ENCODE peak calls at places on chromosomes 12 and 14, in four cellular contexts. R, B, H and P are unnamed samples.

GRCh38 chr12:19575307-19576243 is 136.3 kb downstream of the AEBP2 start:
- DNase-seq in H (peak), B (peak), R (no peak), P (no peak)

GRCh38 chr12:125852116-125852515 is 786.9 kb downstream of the AACS start:
- DNase-seq in H (no peak), R (no peak), B (no peak), P (no peak)

GRCh38 chr14:88195676-88196075 is 127.4 kb downstream of the KCNK10 start:
- DNase-seq in H (no peak), R (no peak), B (no peak), P (no peak)

GRCh38 chr12:16955083-16955657 is 349.2 kb upstream of the LMO3 start:
- DNase-seq in B (no peak), H (peak), R (peak), P (no peak)

GRCh38 chr12:106051853-106052531 is 86.8 kb downstream of the NUAK1 start:
- DNase-seq in R (no peak), H (peak), B (no peak), P (no peak)

GRCh38 chr12:42588308-42588836 is 1.2 kb downstream of the PRICKLE1 start:
- DNase-seq in H (no peak), R (no peak), B (no peak), P (no peak)

GRCh38 chr14:52023518-52023917 is 34.2 kb downstream of the RTRAF start:
- DNase-seq in R (no peak), H (peak), B (no peak), P (no peak)

GRCh38 chr12:46872135-46872534 is 46.3 kb upstream of the SLC38A4 start:
- DNase-seq in R (no peak), H (no peak), B (no peak), P (no peak)

GRCh38 chr14:101109981-101110728 is 206.6 kb upstream of the RTL1 start:
- DNase-seq in B (no peak), R (no peak), H (no peak), P (peak)

GRCh38 chr12:32229971-32230606 is 123.4 kb downstream of the BICD1 start:
- DNase-seq in H (no peak), R (no peak), B (no peak), P (no peak)

GRCh38 chr14:61876362-61877049 is 114.3 kb downstream of the SNAPC1 start:
- DNase-seq in H (no peak), B (no peak), R (no peak), P (no peak)

GRCh38 chr14:75577724-75578098 is 709 bp upstream of the FLVCR2 start:
- DNase-seq in R (peak), B (peak), H (peak), P (peak)
- H3K4me3 ChIP-seq in R (peak), B (peak), H (peak), P (peak)

GRCh38 chr12:93677195-93678064 is at the start of gene CRADD:
- DNase-seq in B (peak), R (peak), H (peak), P (peak)

GRCh38 chr12:93676408-93677194 is 574 bp upstream of the CRADD start:
- DNase-seq in H (no peak), B (no peak), R (no peak), P (no peak)

GRCh38 chr12:93682846-93683261 is 5.7 kb downstream of the CRADD start:
- DNase-seq in H (no peak), R (no peak), B (no peak), P (no peak)

GRCh38 chr12:93679308-93679933 is 2.2 kb downstream of the CRADD start:
- DNase-seq in H (no peak), R (no peak), B (no peak), P (no peak)

DNA sequence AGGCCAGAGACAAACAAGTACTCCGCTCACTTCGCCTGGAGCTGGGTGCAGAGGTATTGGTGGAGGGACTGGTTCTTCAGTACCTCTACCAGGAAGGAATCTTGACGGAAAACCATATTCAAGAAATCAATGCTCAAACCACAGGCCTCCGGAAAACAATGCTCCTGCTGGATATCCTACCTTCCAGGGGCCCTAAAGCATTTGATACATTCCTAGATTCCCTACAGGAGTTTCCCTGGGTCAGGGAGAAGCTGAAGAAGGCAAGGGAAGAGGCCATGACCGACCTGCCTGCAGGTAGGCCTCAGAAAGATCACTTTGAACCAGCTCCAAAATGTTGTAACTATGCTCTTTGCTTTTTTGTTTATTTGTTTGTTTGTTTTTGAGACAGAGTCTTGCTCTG is 1.6 kb downstream of the CRADD start:
- DNase-seq in R (no peak), B (no peak), H (no peak), P (no peak)
- H3K4me3 ChIP-seq in R (no peak), B (no peak), H (no peak), P (no peak)

DNA sequence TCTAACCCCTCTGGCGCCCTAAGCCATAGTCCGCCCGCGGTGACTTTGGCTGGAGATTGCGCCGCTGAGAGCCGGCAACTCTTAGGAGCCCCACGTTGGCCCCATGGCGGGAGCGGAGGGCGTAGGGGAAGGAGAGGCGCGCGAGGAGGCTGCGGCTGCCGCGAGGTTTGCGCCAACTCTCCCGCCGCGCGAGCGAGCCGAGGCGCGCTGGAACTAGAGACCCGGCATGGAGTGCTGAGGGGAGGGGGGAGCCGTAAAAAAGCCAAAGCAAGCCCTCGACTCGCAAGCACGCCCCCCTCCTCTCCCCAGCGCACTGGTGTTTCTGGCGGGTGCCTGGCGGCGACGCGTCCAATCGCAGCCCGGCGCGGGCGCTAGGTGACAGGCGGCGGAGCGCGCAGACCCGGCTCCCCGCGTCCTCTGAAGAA is at the start of gene SYT10:
- DNase-seq in R (no peak), B (no peak), H (peak), P (peak)
- H3K4me3 ChIP-seq in R (peak), B (no peak), H (peak), P (no peak)

GRCh38 chr12:68861890-68862289 is 53.9 kb downstream of the MDM2 start:
- DNase-seq in H (no peak), B (no peak), R (no peak), P (no peak)

GRCh38 chr12:68865399-68866154 is 57.6 kb downstream of the MDM2 start:
- DNase-seq in B (no peak), H (no peak), R (no peak), P (no peak)

GRCh38 chr12:68864604-68865003 is 56.6 kb downstream of the MDM2 start:
- DNase-seq in H (no peak), R (no peak), B (no peak), P (no peak)

GRCh38 chr12:68867606-68868005 is 59.6 kb downstream of the MDM2 start:
- DNase-seq in B (no peak), H (no peak), R (no peak), P (no peak)

GRCh38 chr12:68863109-68863770 is 55.3 kb downstream of the MDM2 start:
- DNase-seq in H (no peak), R (no peak), B (no peak), P (no peak)
- H3K4me3 ChIP-seq in H (no peak), R (no peak), B (no peak), P (no peak)

DNA sequence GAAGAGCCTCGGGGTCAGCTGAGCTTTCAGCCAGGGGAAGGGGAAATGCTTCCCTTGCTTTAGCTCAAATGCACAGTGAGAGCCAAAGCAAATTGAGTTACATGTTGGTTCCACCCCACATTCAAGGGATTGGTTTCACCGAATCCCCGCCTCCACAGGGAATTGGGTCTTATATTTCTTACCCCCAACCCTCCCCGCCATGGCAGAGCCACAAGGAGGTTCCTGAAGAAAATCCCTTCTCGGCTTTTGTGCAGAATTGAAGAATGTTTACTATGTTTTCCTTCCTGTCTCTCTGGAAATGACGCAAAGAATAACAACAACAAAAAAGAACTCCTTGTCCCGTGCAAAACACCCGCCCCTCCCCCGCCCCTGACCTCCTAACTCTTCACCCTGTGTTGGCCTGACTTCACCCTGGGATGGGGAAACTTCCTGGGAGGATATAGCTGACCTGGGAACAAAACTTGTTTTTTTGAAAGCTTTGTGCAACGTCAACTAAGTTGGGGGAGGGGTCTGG is 21.9 kb upstream of the CIPC start:
- DNase-seq in H (no peak), B (no peak), R (no peak), P (peak)
- H3K4me3 ChIP-seq in H (no peak), B (no peak), R (no peak), P (no peak)

GRCh38 chr14:102929349-102930137 is 7.1 kb downstream of the AMN start:
- DNase-seq in B (no peak), R (no peak), H (no peak), P (no peak)
- H3K4me3 ChIP-seq in B (no peak), R (no peak), H (no peak), P (no peak)

DNA sequence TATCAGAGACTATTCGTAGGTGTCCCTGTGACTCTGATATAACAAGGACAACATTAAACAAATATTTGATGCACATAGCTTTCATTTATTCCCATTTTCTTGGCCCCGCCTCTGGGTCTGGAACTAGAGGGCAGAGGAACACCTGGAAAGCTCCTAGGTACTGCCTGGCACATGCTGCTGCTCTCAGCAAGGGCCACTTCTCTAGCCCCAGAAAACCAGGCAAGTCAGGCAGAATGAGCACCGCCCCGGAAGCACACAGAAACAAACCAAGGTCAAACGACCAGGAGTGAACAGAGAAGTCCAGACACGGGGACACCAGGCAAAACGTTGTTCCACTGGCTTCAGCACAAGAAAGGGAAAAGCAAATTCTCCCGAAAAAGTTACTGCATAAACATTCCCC is 76.1 kb downstream of the TTC7B start:
- DNase-seq in R (no peak), H (no peak), B (no peak), P (no peak)
- H3K4me3 ChIP-seq in R (no peak), H (no peak), B (no peak), P (no peak)

DNA sequence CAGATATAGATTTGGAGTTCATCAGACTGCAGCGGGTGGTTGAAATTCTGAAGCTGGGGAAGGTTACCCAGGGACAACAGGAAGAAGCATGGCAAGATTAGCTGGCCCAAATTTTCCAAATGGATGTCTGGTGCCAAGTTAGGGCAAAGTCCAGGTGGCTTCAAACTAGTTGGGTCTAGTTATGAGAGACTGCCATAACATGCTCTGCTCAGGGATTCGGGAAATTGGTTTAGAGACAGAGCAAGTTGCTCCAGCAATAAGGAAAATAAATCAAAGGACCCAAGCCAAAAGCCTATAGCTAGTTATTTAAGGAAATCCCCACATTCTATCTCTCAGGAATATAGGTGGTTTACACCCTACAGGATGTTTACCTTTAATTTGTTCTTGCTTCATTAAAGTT is 125.7 kb upstream of the BTG1 start:
- DNase-seq in H (no peak), B (no peak), R (no peak), P (no peak)
- H3K4me3 ChIP-seq in H (no peak), B (no peak), R (no peak), P (no peak)